ENCODE peak calls at places on chromosomes 16 and 17, in eight cellular contexts. A is mesothelial cell of epicardium, W is heart right ventricle, O is neural progenitor cell, X is GM23338, Z is GM10248, H is natural killer cell, B is neural crest cell. U is an unnamed sample.

GRCh38 chr16:87002717-87003413 is 314.3 kb downstream of the C16orf95 start:
- DNase-seq in A (no peak), W (no peak), O (no peak), X (no peak), Z (no peak), H (no peak), B (no peak), U (no peak)

GRCh38 chr17:74345433-74346241 is 16.0 kb downstream of the BTBD17 start:
- DNase-seq in A (no peak), W (no peak), O (no peak), X (no peak), Z (no peak), H (no peak), B (no peak), U (no peak)

GRCh38 chr16:12458591-12459400 is 344.9 kb downstream of the CPPED1 start:
- DNase-seq in A (no peak), W (peak; percentile 33), O (no peak), X (no peak), Z (peak; percentile 34), H (no peak), B (no peak), U (no peak)

GRCh38 chr17:69451416-69452394 is 37.2 kb downstream of the MAP2K6 start:
- DNase-seq in A (no peak), W (no peak), O (no peak), X (peak; percentile 71), Z (peak; percentile 29), H (no peak), B (no peak), U (no peak)

GRCh38 chr16:87628940-87629339 is 26.6 kb downstream of the JPH3 start:
- DNase-seq in A (no peak), W (no peak), O (no peak), X (no peak), Z (no peak), H (no peak), B (no peak), U (no peak)

GRCh38 chr17:13931752-13932477 is 137.4 kb upstream of the COX10 start:
- DNase-seq in A (no peak), W (peak; percentile 55), O (no peak), X (peak; percentile 30), Z (no peak), H (peak; percentile 41), B (no peak), U (peak; percentile 44)

GRCh38 chr16:86990451-86990850 is 326.7 kb downstream of the C16orf95 start:
- DNase-seq in A (no peak), W (no peak), O (no peak), X (no peak), Z (no peak), H (no peak), B (no peak), U (no peak)

GRCh38 chr16:30837904-30838303 is 50.9 kb upstream of the ZNF629 start:
- DNase-seq in A (no peak), W (no peak), O (no peak), X (no peak), Z (no peak), H (no peak), B (no peak), U (no peak)

GRCh38 chr16:879461-879861 is 78.9 kb upstream of the GNG13 start:
- DNase-seq in A (no peak), W (no peak), O (no peak), X (no peak), Z (no peak), H (no peak), B (no peak), U (no peak)

GRCh38 chr16:876523-877241 is 76.1 kb upstream of the GNG13 start:
- DNase-seq in A (no peak), W (peak; percentile 3), O (no peak), X (no peak), Z (no peak), H (no peak), B (no peak), U (no peak)

GRCh38 chr16:877242-878065 is 76.9 kb upstream of the GNG13 start:
- DNase-seq in A (no peak), W (peak; percentile 3), O (no peak), X (no peak), Z (no peak), H (no peak), B (no peak), U (peak; percentile 30)

GRCh38 chr16:878886-879285 is 78.4 kb upstream of the GNG13 start:
- DNase-seq in A (no peak), W (no peak), O (no peak), X (no peak), Z (no peak), H (no peak), B (no peak), U (no peak)

GRCh38 chr16:878071-878784 is 77.7 kb upstream of the GNG13 start:
- DNase-seq in A (no peak), W (no peak), O (peak; percentile 63), X (peak; percentile 53), Z (no peak), H (no peak), B (no peak), U (no peak)
- TF ChIP-seq CTCF in A (no peak), W (no peak), O (peak; percentile 51), X (peak; percentile 54), Z (no peak), H (no peak), B (no peak), U (no peak)

GRCh38 chr17:50908140-50908859 is 42.1 kb upstream of the TOB1 start:
- DNase-seq in A (no peak), W (no peak), O (no peak), X (no peak), Z (no peak), H (no peak), B (no peak), U (no peak)

GRCh38 chr17:50911450-50911849 is 45.3 kb upstream of the TOB1 start:
- DNase-seq in A (no peak), W (no peak), O (no peak), X (no peak), Z (no peak), H (no peak), B (no peak), U (no peak)

GRCh38 chr17:50906443-50906842 is 40.3 kb upstream of the TOB1 start:
- DNase-seq in A (no peak), W (no peak), O (no peak), X (no peak), Z (no peak), H (no peak), B (no peak), U (no peak)

GRCh38 chr17:50909765-50910661 is 43.9 kb upstream of the TOB1 start:
- DNase-seq in A (no peak), W (no peak), O (no peak), X (no peak), Z (no peak), H (peak; percentile 36), B (no peak), U (no peak)

DNA sequence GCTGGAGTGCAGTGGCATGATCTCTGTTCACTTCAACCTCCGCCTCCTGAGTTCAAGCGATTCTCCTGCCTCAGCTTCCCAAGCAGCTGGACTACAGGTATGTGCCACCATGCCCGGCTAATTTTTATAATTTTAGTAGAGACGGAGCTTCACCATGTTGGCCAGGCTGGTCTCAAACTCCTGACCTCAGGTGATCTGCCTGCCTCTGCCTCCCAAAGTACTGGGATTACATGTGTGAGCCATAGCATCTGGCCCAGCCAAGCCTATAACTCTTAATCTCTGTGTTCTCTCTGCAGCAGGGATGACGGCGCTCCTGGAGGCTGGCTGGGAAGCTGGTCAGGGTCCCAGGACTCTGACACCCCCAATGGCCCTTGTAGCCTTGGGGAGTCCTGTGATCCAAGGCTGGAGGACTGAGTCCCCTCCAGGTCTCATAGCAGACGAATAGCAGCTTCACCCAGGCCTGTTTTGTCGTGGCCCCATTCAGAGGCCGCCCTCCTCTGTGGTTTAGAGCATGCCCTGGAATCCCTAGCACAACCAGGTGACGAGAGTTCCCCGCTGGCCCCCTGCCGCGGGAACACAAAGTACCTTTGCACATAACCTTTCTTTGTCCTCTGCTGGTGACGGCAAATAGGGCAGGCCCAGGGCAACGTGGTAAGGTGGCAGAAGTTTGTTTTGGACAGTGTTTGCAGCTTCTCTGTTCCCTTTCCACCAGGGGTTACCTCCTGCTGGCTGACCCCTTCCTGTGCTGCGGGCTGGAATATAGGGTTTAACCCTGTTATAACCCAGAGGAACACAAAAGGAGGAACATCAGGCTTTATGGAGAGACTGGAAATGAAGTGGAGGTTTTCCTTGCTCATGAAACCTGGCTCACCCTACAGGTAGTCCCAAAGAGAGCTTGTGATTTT is 43.0 kb upstream of the TOB1 start:
- DNase-seq in A (no peak), W (peak; percentile 71), O (peak; percentile 55), X (peak; percentile 76), Z (no peak), H (no peak), B (no peak), U (no peak)
- TF ChIP-seq CTCF in A (no peak), W (no peak), O (no peak), X (no peak), Z (no peak), H (no peak), B (peak; percentile 16), U (no peak)

DNA sequence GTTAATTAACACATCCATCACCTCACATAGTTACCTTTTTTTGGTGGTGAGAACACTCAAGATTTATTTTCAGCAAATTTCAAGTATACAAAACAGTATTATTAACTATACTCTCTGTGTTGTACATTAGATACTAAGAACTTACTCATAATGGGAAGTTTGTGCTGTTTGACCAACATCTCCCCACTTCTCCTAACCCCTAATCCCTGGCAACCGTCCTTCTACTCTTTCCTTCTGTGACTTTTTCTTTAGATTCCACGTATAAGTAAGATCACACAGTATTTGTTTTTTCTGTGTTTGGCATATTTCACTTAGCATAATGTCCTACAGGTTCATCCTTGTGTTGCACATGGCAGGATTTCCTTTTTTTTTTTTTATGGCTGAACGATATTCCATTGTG is 18.9 kb downstream of the PPM1D start:
- DNase-seq in A (no peak), W (no peak), O (no peak), X (no peak), Z (no peak), H (no peak), B (no peak), U (no peak)
- TF ChIP-seq CTCF in A (no peak), W (no peak), O (no peak), X (no peak), Z (no peak), H (no peak), B (no peak), U (no peak)

DNA sequence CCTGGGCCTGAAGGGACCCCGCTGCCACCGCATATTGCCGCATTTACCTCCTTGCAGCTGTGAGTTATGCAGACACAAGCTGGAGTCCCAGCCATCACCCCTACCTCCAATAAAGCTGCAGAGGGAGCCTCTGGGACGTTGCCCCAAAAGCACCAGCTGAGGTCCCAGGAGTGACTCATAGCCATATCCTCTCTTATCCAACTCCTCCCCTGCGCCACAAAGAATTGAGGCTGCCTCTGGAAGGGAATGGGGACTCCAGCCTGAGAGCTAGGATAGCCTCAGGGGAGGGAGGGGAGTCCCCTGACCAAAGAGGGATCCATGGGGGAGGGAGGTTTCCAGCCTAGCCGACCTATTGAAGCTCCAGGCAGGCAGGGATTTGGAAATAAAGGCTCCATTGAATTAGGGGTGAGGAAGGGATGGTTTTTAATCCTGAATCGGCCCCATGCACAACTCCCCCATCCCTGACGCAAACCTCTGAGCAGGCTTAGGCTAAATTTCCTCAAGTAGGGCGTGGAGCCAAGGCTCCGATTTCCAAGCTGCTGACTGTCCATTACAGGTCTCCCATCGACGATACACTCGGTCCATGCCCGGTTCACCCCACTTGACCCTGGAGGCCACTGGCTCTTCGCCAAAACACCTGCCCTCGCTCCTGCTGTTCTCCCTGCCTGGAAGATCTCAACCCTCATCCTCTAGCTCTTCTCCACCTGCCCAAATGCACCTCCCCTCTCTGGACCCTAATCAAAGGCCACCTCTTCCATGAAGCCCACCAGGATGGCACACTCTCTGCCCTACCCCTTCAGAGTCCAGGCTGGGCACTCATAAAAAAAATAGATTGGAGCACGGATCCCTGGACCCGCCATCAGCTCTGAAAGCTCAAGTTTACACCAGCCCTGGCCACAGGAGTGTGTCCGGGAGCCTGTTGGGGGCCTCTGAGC is 27.5 kb downstream of the PIMREG start:
- DNase-seq in A (no peak), W (no peak), O (peak; percentile 83), X (peak; percentile 34), Z (no peak), H (no peak), B (no peak), U (no peak)
- TF ChIP-seq CTCF in A (no peak), W (no peak), O (no peak), X (no peak), Z (no peak), H (no peak), B (no peak), U (no peak)

U was measured in activated B cell treated with CpG ODN at 0.5 μM for 24 hours.